ENCODE peak calls at places on chromosomes 3 and 15, in eight cellular contexts. D is A549, K is thyroid gland, Y is uterus, J is stomach, U is heart left ventricle, Z is right lobe of liver, X is IMR-90. C is an unnamed sample.

GRCh38 chr15:28900041-28900891 is 14.5 kb downstream of the APBA2 start:
- DNase-seq in D (no peak), K (no peak), Y (no peak), J (no peak), U (no peak), Z (no peak), X (no peak), C (no peak)

GRCh38 chr3:114408763-114409162 is 114.9 kb downstream of the TIGIT start:
- DNase-seq in D (no peak), K (peak; percentile 34), Y (no peak), J (no peak), U (no peak), Z (no peak), X (no peak), C (peak; percentile 73)

GRCh38 chr15:47404877-47405276 is 312.4 kb upstream of the SEMA6D start:
- DNase-seq in D (no peak), K (no peak), Y (no peak), J (no peak), U (no peak), Z (no peak), X (no peak), C (no peak)

GRCh38 chr3:194396897-194397756 is 1.9 kb downstream of the GP5 start:
- DNase-seq in D (no peak), K (no peak), Y (no peak), J (no peak), U (no peak), Z (no peak), X (no peak), C (no peak)

GRCh38 chr15:49881433-49881832 is 237.6 kb downstream of the ATP8B4 start:
- DNase-seq in D (no peak), K (no peak), Y (no peak), J (no peak), U (no peak), Z (no peak), X (no peak), C (no peak)

GRCh38 chr3:27565201-27565827 is 81.1 kb upstream of the SLC4A7 start:
- DNase-seq in D (no peak), K (no peak), Y (no peak), J (no peak), U (no peak), Z (no peak), X (no peak), C (no peak)

GRCh38 chr3:143203848-143204247 is 84.3 kb downstream of the CHST2 start:
- DNase-seq in D (no peak), K (no peak), Y (no peak), J (no peak), U (no peak), Z (no peak), X (peak; percentile 65), C (no peak)

GRCh38 chr3:37197810-37198371 is 23.5 kb upstream of the LRRFIP2 start:
- DNase-seq in D (no peak), K (no peak), Y (no peak), J (no peak), U (no peak), Z (no peak), X (peak; percentile 55), C (no peak)

GRCh38 chr3:71444861-71445259 is 138.7 kb downstream of the FOXP1 start:
- DNase-seq in D (no peak), K (no peak), Y (no peak), J (no peak), U (no peak), Z (no peak), X (no peak), C (no peak)

GRCh38 chr15:56307180-56307579 is 58.0 kb upstream of the TEX9 start:
- DNase-seq in D (no peak), K (no peak), Y (no peak), J (no peak), U (no peak), Z (no peak), X (no peak), C (no peak)

DNA sequence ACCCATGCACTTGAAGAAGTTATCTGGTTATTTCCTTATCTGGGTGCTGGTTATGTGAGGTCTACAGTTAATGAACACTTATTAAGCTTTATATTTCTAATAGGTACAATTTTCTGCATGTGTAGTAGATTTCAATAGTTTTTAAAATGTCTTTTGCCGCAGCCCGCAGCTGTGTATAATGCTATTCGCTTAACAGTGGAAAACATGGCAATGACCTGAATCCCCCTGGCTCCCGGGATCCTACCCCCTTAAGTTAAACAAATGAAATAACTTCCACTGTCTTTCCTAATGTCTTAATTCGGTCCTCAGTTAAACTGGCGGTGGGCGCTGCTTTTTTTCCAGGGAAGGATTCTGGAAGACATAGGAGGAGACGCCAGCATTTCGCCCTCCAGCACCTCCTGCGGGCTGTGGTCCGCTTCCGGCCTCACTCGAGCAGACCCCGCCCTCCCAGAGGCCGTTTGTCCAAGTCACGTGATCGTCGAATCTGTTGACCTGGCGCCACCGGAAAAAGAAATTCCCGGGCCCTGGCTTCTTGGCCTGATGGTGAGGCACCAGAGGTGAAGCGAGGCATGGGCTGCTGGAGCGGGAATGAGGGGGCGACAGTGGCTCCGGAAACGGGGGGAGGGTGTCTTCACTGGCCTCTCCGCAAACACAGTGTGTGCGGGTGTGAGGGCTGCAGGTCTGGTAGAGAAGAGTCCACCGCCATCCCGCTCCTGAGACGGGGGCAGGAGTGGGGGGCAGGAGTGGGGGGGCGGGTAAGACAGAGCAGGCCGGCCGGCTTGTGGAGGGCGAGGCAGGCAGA is 45.6 kb upstream of the CSPG4 start:
- DNase-seq in D (peak; percentile 94), K (peak; percentile 92), Y (peak; percentile 92), J (peak; percentile 90), U (peak; percentile 93), Z (peak; percentile 92), X (peak; percentile 79), C (peak; percentile 95)
- TF ChIP-seq POLR2A in D (peak; percentile 71), K (no peak), Y (no peak), J (no peak), U (no peak), Z (peak; percentile 76), X (no peak), C (no peak)

GRCh38 chr3:32901005-32901932 is 50.2 kb upstream of the CCR4 start:
- DNase-seq in D (no peak), K (no peak), Y (no peak), J (no peak), U (no peak), Z (no peak), X (no peak), C (no peak)
- H3K27ac ChIP-seq in D (no peak overlapping the region), K (no peak overlapping the region), Y (no peak overlapping the region), J (no peak overlapping the region), U (no peak overlapping the region), Z (no peak overlapping the region), X (no peak overlapping the region), C (no peak overlapping the region)

GRCh38 chr3:126666002-126666401 is 11.1 kb upstream of the TXNRD3 start:
- DNase-seq in D (no peak), K (no peak), Y (no peak), J (no peak), U (no peak), Z (no peak), X (no peak), C (no peak)

GRCh38 chr3:126663750-126664149 is 8.8 kb upstream of the TXNRD3 start:
- DNase-seq in D (no peak), K (no peak), Y (no peak), J (no peak), U (no peak), Z (no peak), X (no peak), C (no peak)

GRCh38 chr3:126665221-126665936 is 10.5 kb upstream of the TXNRD3 start:
- DNase-seq in D (no peak), K (no peak), Y (no peak), J (no peak), U (no peak), Z (no peak), X (no peak), C (no peak)

GRCh38 chr3:126663257-126663656 is 8.3 kb upstream of the TXNRD3 start:
- DNase-seq in D (no peak), K (no peak), Y (no peak), J (no peak), U (no peak), Z (no peak), X (no peak), C (no peak)

DNA sequence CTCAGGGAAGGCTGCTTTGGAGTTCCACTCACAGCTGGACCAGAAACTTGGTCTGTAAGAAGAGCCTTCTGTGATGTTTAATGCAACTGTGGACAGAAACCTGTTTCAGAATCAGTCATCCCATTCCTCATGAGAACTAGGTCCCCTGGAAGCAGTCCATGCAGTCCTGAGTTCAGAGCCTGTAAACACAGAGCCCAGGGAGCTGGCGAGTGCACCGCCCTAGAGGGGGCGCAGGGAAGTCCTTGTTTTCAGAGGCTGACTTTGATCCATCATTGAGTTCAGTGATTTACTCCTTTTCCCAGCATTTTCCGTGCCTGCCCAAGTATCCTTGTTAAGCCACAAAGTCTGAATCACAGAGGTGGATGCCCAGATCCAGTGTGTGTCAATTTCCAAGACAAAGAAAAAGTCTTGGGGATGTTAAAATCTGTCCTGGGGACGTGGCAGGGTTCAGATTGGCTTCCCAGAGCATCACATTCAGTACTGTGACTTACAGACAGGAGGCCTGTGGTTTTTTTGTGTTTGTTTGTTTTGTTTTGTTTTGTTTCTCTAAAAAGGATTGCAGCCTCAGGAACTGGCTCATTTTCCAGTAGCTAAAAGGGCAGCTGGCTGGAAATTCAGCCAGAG is 9.8 kb upstream of the TXNRD3 start:
- DNase-seq in D (peak; percentile 10), K (no peak), Y (no peak), J (no peak), U (no peak), Z (no peak), X (peak; percentile 15), C (no peak)
- TF ChIP-seq CTCF in D (no peak), K (no peak), Y (no peak), J (no peak), U (no peak), Z (no peak), X (no peak), C (peak; percentile 5)

GRCh38 chr3:120680193-120680894 is 1.7 kb downstream of the HGD start:
- DNase-seq in D (no peak), K (no peak), Y (no peak), J (no peak), U (no peak), Z (no peak), X (no peak), C (no peak)

GRCh38 chr3:120681506-120682038 is 467 bp downstream of the HGD start:
- DNase-seq in D (no peak), K (no peak), Y (no peak), J (no peak), U (no peak), Z (no peak), X (no peak), C (no peak)

GRCh38 chr3:120678984-120679383 is 3.1 kb downstream of the HGD start:
- DNase-seq in D (peak; percentile 20), K (no peak), Y (no peak), J (no peak), U (no peak), Z (no peak), X (no peak), C (no peak)

GRCh38 chr3:120681018-120681417 is 1.0 kb downstream of the HGD start:
- DNase-seq in D (no peak), K (no peak), Y (no peak), J (no peak), U (no peak), Z (no peak), X (no peak), C (no peak)

DNA sequence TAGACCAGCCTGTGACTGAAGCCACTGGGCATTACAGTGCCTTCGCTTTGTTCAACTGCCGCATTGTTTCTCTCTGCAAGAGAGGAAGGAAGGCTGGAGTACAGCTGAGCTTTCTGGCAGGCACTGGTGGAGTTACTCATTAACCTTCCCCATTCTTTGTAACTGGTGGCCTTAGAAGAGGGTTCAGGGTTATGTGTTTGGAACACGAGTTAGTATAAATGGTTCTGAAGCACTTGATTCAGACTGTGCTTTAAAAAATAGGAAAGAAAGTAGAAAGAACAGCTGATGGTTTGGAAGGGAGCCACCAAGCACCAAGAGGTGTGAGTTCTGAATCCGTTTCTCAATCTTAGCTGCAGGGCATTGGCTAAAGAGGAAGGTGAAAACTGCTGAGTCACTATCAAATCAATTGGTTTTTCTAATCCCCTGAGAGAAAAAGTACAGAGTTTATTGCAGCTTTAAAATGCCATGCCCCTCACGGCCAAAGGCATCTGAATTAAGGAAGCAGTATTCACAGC is 3.7 kb downstream of the HGD start:
- DNase-seq in D (peak; percentile 90), K (peak; percentile 75), Y (no peak), J (peak; percentile 86), U (no peak), Z (no peak), X (peak; percentile 65), C (peak; percentile 63)
- TF ChIP-seq POLR2A in D (no peak), K (no peak), Y (no peak), J (no peak), U (no peak), Z (peak; percentile 59), X (no peak), C (no peak)

C was measured in testis.